ENCODE peak calls at places on chromosome 2, in six cellular contexts. X, T, E, C, P and G are unnamed samples.

GRCh38 chr2:50895058-50895457 is 136.9 kb downstream of the NRXN1 start:
- DNase-seq in X (no peak), T (no peak), E (no peak), C (no peak), P (no peak), G (no peak)

GRCh38 chr2:61460168-61460567 is 10.7 kb downstream of the USP34 start:
- DNase-seq in X (peak; percentile 89), T (no peak), E (no peak), C (peak; percentile 31), P (no peak), G (peak; percentile 94)

GRCh38 chr2:97355176-97355575 is 234.5 kb downstream of the ANKRD36B start:
- DNase-seq in X (no peak), T (no peak), E (no peak), C (no peak), P (no peak), G (no peak)

GRCh38 chr2:212505583-212505982 is 33.0 kb downstream of the ERBB4 start:
- DNase-seq in X (no peak), T (no peak), E (no peak), C (peak; percentile 8), P (no peak), G (no peak)

GRCh38 chr2:12347049-12347448 is 369.7 kb upstream of the TRIB2 start:
- DNase-seq in X (peak; percentile 31), T (no peak), E (no peak), C (no peak), P (no peak), G (peak; percentile 37)

GRCh38 chr2:178194600-178195389 is 483 bp downstream of the OSBPL6 start:
- DNase-seq in X (peak; percentile 55), T (peak; percentile 74), E (peak; percentile 51), C (peak; percentile 32), P (no peak), G (peak; percentile 79)

GRCh38 chr2:113192459-113193100 is 18.8 kb downstream of the PSD4 start:
- DNase-seq in X (no peak), T (peak; percentile 71), E (no peak), C (no peak), P (no peak), G (no peak)

GRCh38 chr2:16900405-16901025 is 234.9 kb upstream of the CYRIA start:
- DNase-seq in X (no peak), T (peak; percentile 68), E (peak; percentile 14), C (peak; percentile 80), P (peak; percentile 29), G (no peak)

GRCh38 chr2:160984426-160985077 is 175.7 kb upstream of the TANK start:
- DNase-seq in X (no peak), T (no peak), E (no peak), C (no peak), P (no peak), G (no peak)

GRCh38 chr2:96324716-96325037 is 440 bp upstream of the ITPRIPL1 start:
- DNase-seq in X (no peak), T (no peak), E (no peak), C (no peak), P (no peak), G (no peak)

GRCh38 chr2:79952561-79952960 is 352.0 kb downstream of the LRRTM1 start:
- DNase-seq in X (peak; percentile 51), T (no peak), E (no peak), C (no peak), P (no peak), G (no peak)

GRCh38 chr2:69190743-69191425 is 177.9 kb downstream of the ANTXR1 start:
- DNase-seq in X (no peak), T (no peak), E (no peak), C (no peak), P (no peak), G (no peak)

GRCh38 chr2:47916437-47916836 is 10.1 kb upstream of the FBXO11 start:
- DNase-seq in X (no peak), T (no peak), E (no peak), C (no peak), P (no peak), G (no peak)

GRCh38 chr2:166344286-166345113 is 31.2 kb downstream of the SCN9A start:
- DNase-seq in X (peak; percentile 87), T (no peak), E (no peak), C (no peak), P (no peak), G (peak; percentile 7)

GRCh38 chr2:19611491-19612332 is 253.3 kb upstream of the OSR1 start:
- DNase-seq in X (peak; percentile 98), T (no peak), E (no peak), C (no peak), P (no peak), G (peak; percentile 97)

GRCh38 chr2:196823750-196824149 is 14.6 kb upstream of the C2orf66 start:
- DNase-seq in X (peak; percentile 86), T (no peak), E (no peak), C (peak; percentile 61), P (no peak), G (peak; percentile 83)

GRCh38 chr2:143745060-143745459 is 615.8 kb downstream of the ARHGAP15 start:
- DNase-seq in X (no peak), T (no peak), E (no peak), C (peak; percentile 41), P (peak; percentile 17), G (no peak)

GRCh38 chr2:64876137-64876647 is 113.0 kb upstream of the SLC1A4 start:
- DNase-seq in X (peak; percentile 71), T (peak; percentile 69), E (peak; percentile 76), C (peak; percentile 89), P (no peak), G (peak; percentile 91)

GRCh38 chr2:154934213-154934612 is 235.7 kb downstream of the KCNJ3 start:
- DNase-seq in X (no peak), T (no peak), E (no peak), C (no peak), P (no peak), G (no peak)

GRCh38 chr2:160061533-160062282 is 707 bp downstream of the PLA2R1 start:
- DNase-seq in X (no peak), T (no peak), E (no peak), C (no peak), P (no peak), G (no peak)

GRCh38 chr2:82993631-82994030 is 1465.4 kb downstream of the SUCLG1 start:
- DNase-seq in X (no peak), T (no peak), E (no peak), C (peak; percentile 91), P (no peak), G (no peak)

GRCh38 chr2:102256281-102256680 is 55.1 kb upstream of the IL1RL1 start:
- DNase-seq in X (no peak), T (no peak), E (no peak), C (no peak), P (no peak), G (no peak)

GRCh38 chr2:148789059-148789458 is 86.0 kb upstream of the KIF5C start:
- DNase-seq in X (no peak), T (no peak), E (no peak), C (no peak), P (no peak), G (no peak)

DNA sequence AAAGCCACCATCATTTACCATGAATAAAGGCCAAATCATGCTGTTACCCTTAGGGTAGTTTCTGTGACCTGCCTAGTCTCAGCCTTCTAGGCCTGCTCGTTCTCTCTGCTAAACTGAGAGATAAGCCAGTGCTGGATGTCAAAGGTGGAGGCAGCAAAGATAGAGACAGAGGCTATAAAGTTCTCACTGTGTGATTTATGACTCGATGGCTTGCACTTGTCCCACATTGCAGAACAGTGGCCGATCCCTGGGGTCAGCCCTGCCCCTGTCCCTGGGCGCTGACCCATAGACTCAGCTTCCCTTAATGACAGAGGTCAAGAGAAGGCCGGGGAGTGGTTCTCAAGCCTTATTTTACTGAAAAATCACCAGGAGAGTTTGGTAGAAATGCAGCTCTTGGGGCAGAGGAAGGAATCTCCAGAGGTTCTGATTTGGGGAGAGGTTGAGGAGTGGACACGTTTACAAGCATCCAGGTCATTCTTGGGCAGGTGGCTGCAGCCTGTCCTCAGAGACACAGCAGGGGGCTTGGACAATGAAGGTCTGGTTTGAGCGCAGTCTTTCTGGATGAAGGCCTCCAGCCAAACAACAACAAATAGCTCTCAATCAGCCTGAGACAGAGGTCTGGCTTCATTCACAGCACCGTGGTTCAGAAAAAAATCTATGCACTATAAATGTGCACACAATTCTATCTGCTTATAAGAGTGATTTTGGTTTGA is 143.5 kb downstream of the ACKR3 start:
- DNase-seq in X (no peak), T (no peak), E (no peak), C (no peak), P (no peak), G (no peak)
- H3K27me3 ChIP-seq in X (peaks cover 14% of the 10 kb centered on the region), T (no peaks in the 10 kb centered on the region), E (no peaks in the 10 kb centered on the region), C (no peaks in the 10 kb centered on the region), P (no peaks in the 10 kb centered on the region), G (no peaks in the 10 kb centered on the region)

GRCh38 chr2:85247591-85247990 is 80.2 kb downstream of the TGOLN2 start:
- DNase-seq in X (no peak), T (no peak), E (no peak), C (no peak), P (no peak), G (no peak)
- H2AFZ ChIP-seq in X (no peak overlapping the region), T (no peak overlapping the region), E (no peak overlapping the region), C (no peak overlapping the region), P (no peak overlapping the region), G (no peak overlapping the region)

DNA sequence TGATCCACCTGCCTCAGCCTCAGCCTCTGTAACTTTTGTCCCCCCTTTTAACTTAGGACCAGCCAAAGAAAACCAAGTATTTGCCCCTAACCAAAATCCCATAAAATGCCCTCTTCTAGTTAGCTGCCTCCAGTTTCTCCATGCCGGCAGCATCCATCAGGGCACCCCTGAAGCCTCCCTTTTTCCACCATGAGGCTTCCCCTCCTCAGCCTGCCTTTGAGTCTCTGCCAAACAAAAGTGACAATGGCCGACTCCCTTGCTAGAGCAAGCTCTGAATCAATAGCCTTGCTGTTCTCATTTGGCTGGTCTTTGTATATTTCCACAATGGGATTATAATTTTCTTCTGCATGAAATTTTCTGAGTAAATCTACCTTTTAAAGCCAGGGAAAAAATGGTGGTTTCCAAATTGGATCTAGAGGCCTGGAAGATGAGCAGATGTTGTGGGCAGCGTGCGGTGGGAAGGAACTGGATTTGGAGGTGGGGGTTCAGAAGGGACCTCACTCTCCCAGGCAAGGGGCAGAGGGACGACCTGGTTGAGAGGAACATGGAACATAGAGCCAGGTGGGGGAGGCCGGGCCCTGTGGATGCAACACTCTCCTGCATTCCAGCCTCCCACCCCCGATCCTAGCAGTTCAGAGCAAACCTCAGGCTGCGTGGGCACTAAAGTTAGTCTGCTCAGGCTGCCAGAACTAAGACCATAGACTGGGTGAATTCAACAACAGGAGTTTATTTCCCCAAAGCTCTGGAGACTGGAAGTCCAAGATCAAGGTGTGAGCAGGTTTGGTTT is 80.6 kb downstream of the HS6ST1 start:
- DNase-seq in X (no peak), T (no peak), E (no peak), C (no peak), P (no peak), G (no peak)
- H3K23ac ChIP-seq in X (no peak overlapping the region), T (no peak overlapping the region), E (no peak overlapping the region), C (no peak overlapping the region), P (no peak overlapping the region), G (no peak overlapping the region)

GRCh38 chr2:118834440-118834810 is 13.0 kb downstream of the EN1 start:
- DNase-seq in X (no peak), T (peak; percentile 46), E (peak; percentile 15), C (no peak), P (no peak), G (no peak)

GRCh38 chr2:118836411-118836930 is 11.0 kb downstream of the EN1 start:
- DNase-seq in X (no peak), T (peak; percentile 15), E (no peak), C (no peak), P (no peak), G (no peak)

GRCh38 chr2:118833716-118834439 is 13.6 kb downstream of the EN1 start:
- DNase-seq in X (no peak), T (peak; percentile 50), E (no peak), C (no peak), P (no peak), G (no peak)

GRCh38 chr2:118835739-118836410 is 11.6 kb downstream of the EN1 start:
- DNase-seq in X (no peak), T (peak; percentile 60), E (peak; percentile 33), C (no peak), P (no peak), G (no peak)

GRCh38 chr2:118834901-118835738 is 12.3 kb downstream of the EN1 start:
- DNase-seq in X (no peak), T (peak; percentile 70), E (peak; percentile 37), C (no peak), P (no peak), G (no peak)
- H3K27me3 ChIP-seq in X (peaks cover 86% of the 10 kb centered on the region), T (peaks cover 88% of the 10 kb centered on the region), E (peaks cover 63% of the 10 kb centered on the region), C (peaks cover 57% of the 10 kb centered on the region), P (peaks cover 99% of the 10 kb centered on the region), G (no peaks in the 10 kb centered on the region)